ENCODE peak calls at places on chromosomes 1 and 21, in four cellular contexts. G is HepG2, U is GM12878, B is K562. E is an unnamed sample.

GRCh38 chr1:26195805-26196204 is 5.4 kb downstream of the CATSPER4 start:
- DNase-seq in G (no peak), U (no peak), B (no peak), E (no peak)

GRCh38 chr1:204350857-204351573 is 8.7 kb downstream of the PLEKHA6 start:
- DNase-seq in G (no peak), U (no peak), B (peak), E (peak)

GRCh38 chr1:8352471-8352845 is 34.5 kb downstream of the SLC45A1 start:
- DNase-seq in G (no peak), U (no peak), B (no peak), E (no peak)

GRCh38 chr21:26351661-26352060 is 181.1 kb upstream of the APP start:
- DNase-seq in G (no peak), U (no peak), B (no peak), E (no peak)

GRCh38 chr1:81806432-81806770 is 5.7 kb downstream of the ADGRL2 start:
- DNase-seq in G (no peak), U (no peak), B (no peak), E (no peak)

GRCh38 chr1:115988953-115989352 is 12.6 kb downstream of the SLC22A15 start:
- DNase-seq in G (no peak), U (no peak), B (no peak), E (no peak)

GRCh38 chr21:42187976-42188653 is 30.8 kb upstream of the ABCG1 start:
- DNase-seq in G (no peak), U (peak), B (no peak), E (no peak)

GRCh38 chr1:99825702-99826101 is 24.5 kb upstream of the AGL start:
- DNase-seq in G (no peak), U (no peak), B (no peak), E (no peak)

GRCh38 chr1:87968259-87968955 is 639.7 kb downstream of the LMO4 start:
- DNase-seq in G (no peak), U (no peak), B (no peak), E (peak)

GRCh38 chr21:41972511-41973205 is 18.8 kb upstream of the C2CD2 start:
- DNase-seq in G (no peak), U (no peak), B (no peak), E (no peak)

GRCh38 chr1:100322436-100323211 is 29.7 kb upstream of the CDC14A start:
- DNase-seq in G (peak), U (no peak), B (no peak), E (no peak)

GRCh38 chr1:196309386-196309785 is 298.9 kb downstream of the KCNT2 start:
- DNase-seq in G (peak), U (no peak), B (no peak), E (no peak)

GRCh38 chr21:34091032-34091431 is 17.7 kb downstream of the MRPS6 start:
- DNase-seq in G (no peak), U (no peak), B (no peak), E (no peak)

GRCh38 chr21:46213620-46214286 is 14.8 kb downstream of the LSS start:
- DNase-seq in G (no peak), U (no peak), B (no peak), E (peak)

GRCh38 chr1:70033266-70033873 is 172.0 kb downstream of the LRRC40 start:
- DNase-seq in G (no peak), U (no peak), B (no peak), E (no peak)

GRCh38 chr1:164703415-164703814 is 144.4 kb downstream of the PBX1 start:
- DNase-seq in G (no peak), U (no peak), B (peak), E (no peak)

GRCh38 chr1:205916541-205916940 is 26.7 kb downstream of the SLC26A9 start:
- DNase-seq in G (no peak), U (no peak), B (no peak), E (no peak)

GRCh38 chr21:45528981-45529784 is 13.1 kb downstream of the SLC19A1 start:
- DNase-seq in G (peak), U (no peak), B (no peak), E (no peak)

GRCh38 chr1:66489972-66490601 is 43.9 kb upstream of the SGIP1 start:
- DNase-seq in G (no peak), U (no peak), B (no peak), E (no peak)

GRCh38 chr1:120178799-120179419 is 2.6 kb upstream of the SEC22B start:
- DNase-seq in G (no peak), U (no peak), B (peak), E (no peak)

GRCh38 chr1:178541829-178542553 is 29.1 kb downstream of the TEX35 start:
- DNase-seq in G (peak), U (no peak), B (peak), E (peak)

DNA sequence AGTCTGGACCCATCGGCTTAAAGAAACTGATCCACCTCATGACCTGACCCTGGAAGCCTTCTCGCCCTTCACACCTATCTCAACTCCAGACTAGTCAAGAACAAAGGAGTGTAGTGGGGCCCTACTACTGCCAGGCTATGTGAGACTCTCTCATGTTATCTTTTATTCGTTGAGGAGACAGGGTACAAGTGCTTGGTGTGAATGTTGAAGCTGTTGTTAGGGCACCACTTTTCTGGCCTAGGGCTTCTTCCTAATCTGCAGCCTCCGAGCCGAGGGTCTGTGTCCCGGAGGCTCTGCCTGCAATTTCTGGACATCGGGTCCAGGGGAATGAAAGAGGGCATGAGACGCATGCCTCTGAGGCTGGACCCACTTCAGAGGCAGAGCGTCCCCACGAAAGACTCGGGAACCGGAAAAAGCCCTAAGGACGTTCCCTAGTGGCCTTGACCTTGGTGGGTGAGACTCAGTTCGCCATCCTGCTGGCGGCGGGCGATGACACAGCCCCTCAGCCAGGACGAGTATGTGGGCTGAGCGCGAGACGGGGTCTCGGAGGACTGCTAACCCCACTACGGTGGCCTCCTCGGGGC is 671 bp downstream of the DNAJC11 start:
- DNase-seq in G (no peak), U (no peak), B (no peak), E (no peak)
- TF ChIP-seq ETV6 in G (no peak), U (no peak), B (no peak), E (no peak)

DNA sequence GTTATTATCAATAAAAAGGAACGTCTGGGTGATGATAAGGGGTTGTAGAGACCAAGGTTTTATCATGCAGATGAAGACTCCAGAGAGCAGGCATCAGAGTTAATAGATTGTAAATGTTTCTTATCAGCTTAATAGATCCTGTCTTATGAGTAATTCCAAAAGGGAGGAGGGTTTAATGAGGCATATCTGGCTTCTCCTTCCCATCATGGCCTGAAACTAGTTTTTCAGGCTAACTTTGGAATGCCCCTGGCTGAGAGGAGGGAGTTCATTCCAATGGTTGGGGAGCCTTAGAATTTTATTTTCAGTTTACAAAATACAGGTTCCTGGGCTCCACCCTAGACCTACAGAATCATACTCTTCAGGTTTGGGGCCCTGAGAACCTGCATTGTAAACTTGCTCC is 13.5 kb downstream of the PLA2G2D start:
- DNase-seq in G (no peak), U (no peak), B (no peak), E (no peak)
- TF ChIP-seq ESRRA in G (no peak), U (no peak), B (no peak), E (no peak)

DNA sequence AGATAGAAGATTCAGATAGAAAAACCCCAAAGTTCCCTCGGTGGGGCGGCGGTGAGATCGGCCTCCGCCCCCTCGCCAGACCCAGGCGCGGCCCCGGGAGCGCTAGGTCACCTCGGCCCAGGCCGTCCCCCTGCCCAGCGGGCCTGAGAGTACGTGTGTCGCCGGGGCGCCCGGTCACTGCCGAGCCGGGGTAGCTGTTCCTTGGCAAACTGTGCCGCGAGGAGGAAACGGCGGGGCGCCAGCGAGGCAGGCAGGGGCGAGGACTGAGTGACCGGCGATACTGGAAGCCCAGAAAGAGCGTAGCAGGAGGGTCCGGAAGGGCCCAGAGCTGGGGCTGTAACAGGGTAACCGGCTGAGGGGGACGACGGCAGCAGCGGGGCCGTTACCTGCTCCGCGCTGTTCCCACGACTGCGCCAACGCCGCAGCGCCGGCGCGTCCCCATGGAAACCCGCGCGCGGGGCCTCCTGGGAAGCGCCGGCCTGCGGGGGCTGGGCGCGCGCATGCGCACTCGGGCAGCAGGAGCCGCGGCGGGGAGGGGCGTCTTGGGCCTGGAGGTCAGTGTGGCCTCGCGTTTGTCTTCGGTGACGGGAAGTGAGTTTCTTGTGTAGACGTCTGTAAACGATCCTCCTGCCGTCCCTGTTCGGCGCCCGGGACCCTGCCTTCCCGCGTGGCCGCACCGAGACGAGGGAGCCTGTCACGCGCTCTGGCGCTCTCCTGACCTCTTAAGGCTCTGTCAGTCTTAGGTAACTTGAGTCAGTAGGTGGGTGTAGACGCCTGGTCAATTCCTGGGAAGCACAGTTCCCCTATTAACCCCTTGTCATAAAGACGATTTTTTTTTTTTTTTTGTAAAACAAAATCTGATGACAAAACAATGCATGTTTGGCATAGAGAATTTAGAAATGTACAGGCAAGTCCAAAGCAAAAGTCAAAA is at the start of gene LCA5L:
- DNase-seq in G (peak), U (peak), B (peak), E (peak)
- TF ChIP-seq ETV6 in G (no peak), U (no peak), B (no peak), E (no peak)

DNA sequence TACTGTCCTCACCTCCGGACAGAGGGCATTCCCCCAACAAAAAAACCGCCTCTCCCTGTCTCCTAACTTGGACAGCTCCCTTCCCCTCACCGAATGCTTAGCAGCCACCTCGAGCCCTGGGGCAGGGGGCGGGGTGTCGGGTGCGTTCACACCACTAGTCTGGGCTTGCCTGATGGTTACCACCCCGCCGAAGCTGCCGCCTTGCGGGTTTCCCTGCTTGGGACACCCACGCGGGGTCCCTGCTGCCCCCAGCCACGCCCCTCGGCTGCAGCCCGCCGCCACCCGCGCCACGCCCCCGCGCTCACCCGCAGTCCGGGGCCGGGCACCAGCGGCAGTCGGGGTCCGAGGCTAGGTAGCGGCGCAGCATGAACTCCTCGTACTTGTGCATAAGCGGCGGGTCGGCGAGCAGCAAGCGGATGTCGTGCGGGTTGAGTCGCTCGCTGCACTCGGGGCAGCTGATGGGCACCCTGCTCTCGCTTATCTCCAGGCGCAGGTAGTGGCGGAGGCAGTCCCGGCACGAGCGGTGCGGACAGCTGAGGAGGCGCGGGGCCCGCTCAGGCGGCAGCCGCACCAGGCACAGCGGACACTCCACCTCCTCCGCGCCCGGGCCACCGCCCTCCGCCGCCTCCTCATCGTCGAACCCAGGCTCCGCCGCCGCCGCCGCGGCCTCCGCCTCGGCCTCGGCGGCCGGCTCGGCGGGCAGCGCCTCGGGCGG is 706 bp downstream of the RNF19B start:
- DNase-seq in G (no peak), U (no peak), B (peak), E (peak)
- TF ChIP-seq ESRRA in G (no peak), U (no peak), B (peak), E (peak)

E was measured in WTC11.